ENCODE peak calls at places on chromosomes 12 and 14, in four cellular contexts. N, T, A and H are unnamed samples.

GRCh38 chr14:77543637-77544334 is 45.2 kb upstream of the ISM2 start:
- DNase-seq in N (no peak), A (no peak), T (no peak), H (no peak)

GRCh38 chr12:51388066-51388799 is 3.0 kb downstream of the GALNT6 start:
- DNase-seq in N (peak; percentile 74), A (no peak), T (no peak), H (no peak)

GRCh38 chr12:4353785-4354208 is 25.7 kb downstream of the FGF23 start:
- DNase-seq in A (no peak), N (no peak), T (no peak), H (no peak)

GRCh38 chr14:68927089-68927488 is 52.0 kb downstream of the ACTN1 start:
- DNase-seq in N (no peak), A (no peak), T (no peak), H (no peak)

GRCh38 chr12:39611818-39612217 is 7.8 kb downstream of the ABCD2 start:
- DNase-seq in A (no peak), T (no peak), N (no peak), H (no peak)

GRCh38 chr12:4030938-4031702 is 157.9 kb upstream of the PARP11 start:
- DNase-seq in A (peak; percentile 92), T (peak; percentile 68), N (peak; percentile 95), H (peak; percentile 94)

GRCh38 chr12:54395545-54395944 is 11.0 kb upstream of the ZNF385A start:
- DNase-seq in N (no peak), A (no peak), T (no peak), H (no peak)

GRCh38 chr12:94157891-94158495 is 9.6 kb downstream of the PLXNC1 start:
- DNase-seq in A (no peak), T (no peak), N (no peak), H (no peak)

GRCh38 chr12:77888611-77889010 is 57.9 kb downstream of the NAV3 start:
- DNase-seq in A (no peak), T (no peak), N (no peak), H (no peak)

GRCh38 chr12:85530486-85530885 is 250.5 kb downstream of the ALX1 start:
- DNase-seq in A (no peak), N (no peak), T (no peak), H (no peak)
- TF ChIP-seq CTCF in A (no peak), N (no peak), T (no peak), H (no peak)

GRCh38 chr12:43805857-43806736 is at the start of gene TWF1:
- DNase-seq in A (peak; percentile 92), T (peak; percentile 94), N (peak; percentile 91), H (peak; percentile 92)
- TF ChIP-seq CTCF in A (peak; percentile 5), T (no peak), N (peak; percentile 27), H (peak; percentile 63)

GRCh38 chr14:63543000-63543825 is at the start of gene PPP2R5E:
- DNase-seq in T (peak; percentile 87), A (peak; percentile 99), N (peak; percentile 99), H (peak; percentile 96)
- TF ChIP-seq CTCF in T (no peak), A (no peak), N (no peak), H (no peak)

GRCh38 chr12:121933522-121934317 is 15.3 kb downstream of the CFAP251 start:
- DNase-seq in N (no peak), T (no peak), A (peak; percentile 66), H (no peak)
- TF ChIP-seq CTCF in N (no peak), T (no peak), A (no peak), H (no peak)

DNA sequence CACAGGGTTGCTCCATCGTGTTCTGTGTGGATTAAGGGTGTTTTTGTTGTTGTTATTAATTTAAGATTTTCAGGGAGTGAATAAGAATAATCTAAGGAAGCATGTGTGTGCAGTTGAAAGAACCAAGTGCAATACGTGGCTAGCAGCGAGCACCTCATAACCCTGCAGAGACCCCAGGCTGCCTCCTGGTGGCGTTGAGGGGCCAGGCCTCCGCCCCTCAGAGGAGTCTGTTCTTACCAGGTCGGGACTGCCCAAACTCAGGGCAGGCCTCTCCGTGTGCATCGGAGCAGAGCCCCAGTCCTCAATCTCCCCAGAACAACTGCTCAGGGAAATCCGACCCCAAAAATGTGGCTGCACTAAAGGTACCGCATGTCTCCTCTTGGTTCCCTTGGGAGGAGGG is 36.8 kb downstream of the IL31 start:
- DNase-seq in A (no peak), N (no peak), T (no peak), H (no peak)
- TF ChIP-seq CTCF in A (no peak), N (no peak), T (no peak), H (peak; percentile 58)

GRCh38 chr12:113299619-113300237 is 35.2 kb downstream of the SLC8B1 start:
- DNase-seq in A (peak; percentile 84), T (no peak), N (peak; percentile 81), H (no peak)

GRCh38 chr12:113297214-113297587 is 37.7 kb downstream of the SLC8B1 start:
- DNase-seq in A (no peak), T (no peak), N (no peak), H (no peak)

GRCh38 chr12:113297621-113298471 is 37.1 kb downstream of the SLC8B1 start:
- DNase-seq in N (no peak), T (no peak), A (no peak), H (no peak)

GRCh38 chr12:113298472-113298817 is 36.5 kb downstream of the SLC8B1 start:
- DNase-seq in N (no peak), T (no peak), A (no peak), H (no peak)

GRCh38 chr12:113298861-113299545 is 35.9 kb downstream of the SLC8B1 start:
- DNase-seq in N (no peak), A (no peak), T (no peak), H (no peak)
- TF ChIP-seq CTCF in N (no peak), A (no peak), T (no peak), H (no peak)

DNA sequence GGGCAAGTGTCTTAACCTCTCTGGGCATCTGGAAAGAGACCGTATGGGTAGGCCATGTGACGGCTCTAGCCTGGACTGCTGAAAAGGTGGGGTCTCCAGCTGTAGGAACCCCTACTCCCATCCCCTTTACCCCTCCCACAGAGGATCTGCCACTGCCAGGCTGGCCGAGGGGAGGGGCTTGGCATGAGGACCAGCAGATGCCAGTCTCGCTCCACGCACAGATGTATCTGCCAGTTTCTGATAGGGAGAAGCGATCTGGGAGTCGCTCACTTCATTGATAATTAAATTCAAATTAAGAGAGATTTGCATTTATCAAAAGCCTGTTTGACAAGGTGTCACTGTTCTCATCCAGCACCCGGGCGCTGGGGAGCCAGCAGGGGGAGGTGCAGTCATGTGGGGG is 217.6 kb upstream of the MYL2 start:
- DNase-seq in T (no peak), A (no peak), N (no peak), H (no peak)
- TF ChIP-seq CTCF in T (no peak), A (no peak), N (no peak), H (no peak)

GRCh38 chr14:104577457-104578301 is 1.9 kb upstream of the C14orf180 start:
- DNase-seq in N (no peak), T (no peak), A (no peak), H (no peak)

GRCh38 chr14:104574978-104575377 is 4.6 kb upstream of the C14orf180 start:
- DNase-seq in N (no peak), A (no peak), T (no peak), H (no peak)

GRCh38 chr14:104574536-104574935 is 5.0 kb upstream of the C14orf180 start:
- DNase-seq in N (no peak), A (no peak), T (no peak), H (no peak)

GRCh38 chr14:104579507-104579906 is at the start of gene C14orf180:
- DNase-seq in N (no peak), T (no peak), A (no peak), H (no peak)

GRCh38 chr14:104576607-104577332 is 2.8 kb upstream of the C14orf180 start:
- DNase-seq in N (no peak), A (no peak), T (no peak), H (no peak)
- TF ChIP-seq CTCF in N (no peak), A (no peak), T (no peak), H (no peak)

DNA sequence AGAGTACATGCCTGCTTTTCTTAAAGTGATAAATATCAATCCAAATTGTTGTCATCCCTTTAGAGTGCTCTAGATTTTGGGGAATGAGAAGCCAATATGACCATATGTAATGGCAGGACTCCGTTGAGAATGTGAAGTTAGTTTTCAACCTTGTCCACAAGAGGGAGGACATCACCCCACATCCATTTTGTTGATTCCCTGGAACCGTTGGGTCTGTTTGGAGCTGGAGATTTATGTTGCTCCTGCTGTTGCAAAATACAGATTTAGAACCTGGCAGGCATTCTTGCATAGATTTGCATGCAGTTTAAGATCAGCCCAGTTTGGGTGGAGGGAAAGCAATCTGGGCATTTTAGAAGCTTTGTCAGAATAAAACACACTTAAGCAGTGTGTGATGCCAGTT is 620.1 kb downstream of the NRXN3 start:
- DNase-seq in N (no peak), T (no peak), A (no peak), H (no peak)
- TF ChIP-seq CTCF in N (no peak), T (no peak), A (no peak), H (peak; percentile 57)

GRCh38 chr14:61196034-61196433 is 85.1 kb downstream of the TMEM30B start:
- DNase-seq in N (no peak), A (no peak), T (no peak), H (no peak)

GRCh38 chr14:61197416-61197815 is 83.7 kb downstream of the TMEM30B start:
- DNase-seq in A (no peak), N (no peak), T (no peak), H (no peak)

GRCh38 chr14:61192970-61193369 is 88.2 kb downstream of the TMEM30B start:
- DNase-seq in A (no peak), T (no peak), N (no peak), H (no peak)

GRCh38 chr14:61193471-61193870 is 87.7 kb downstream of the TMEM30B start:
- DNase-seq in T (no peak), N (no peak), A (no peak), H (no peak)

GRCh38 chr14:61196792-61197191 is 84.3 kb downstream of the TMEM30B start:
- DNase-seq in A (no peak), T (no peak), N (no peak), H (no peak)
- TF ChIP-seq CTCF in A (no peak), T (no peak), N (no peak), H (no peak)